ENCODE peak calls at places on chromosomes 5 and 9, in six cellular contexts. E, H, D, G, N and U are unnamed samples.

GRCh38 chr9:4077499-4078102 is 222.3 kb downstream of the GLIS3 start:
- DNase-seq in G (peak; percentile 81), H (peak; percentile 70), N (peak; percentile 92), D (peak; percentile 85), E (peak; percentile 80), U (peak; percentile 88)

GRCh38 chr9:83962165-83962564 is 17.9 kb downstream of the HNRNPK start:
- DNase-seq in E (no peak), G (no peak), N (no peak), D (no peak), H (no peak), U (no peak)

GRCh38 chr5:96816430-96816939 is 8.7 kb upstream of the ERAP1 start:
- DNase-seq in E (no peak), H (no peak), N (no peak), G (peak; percentile 28), D (no peak), U (no peak)

GRCh38 chr9:134483361-134484184 is 157.3 kb downstream of the RXRA start:
- DNase-seq in D (no peak), E (no peak), G (no peak), H (no peak), N (peak; percentile 51), U (peak; percentile 58)

GRCh38 chr5:16929347-16929746 is 6.7 kb downstream of the MYO10 start:
- DNase-seq in H (no peak), D (no peak), N (no peak), G (no peak), E (no peak), U (no peak)

GRCh38 chr9:88660611-88661010 is 125.6 kb downstream of the NXNL2 start:
- DNase-seq in G (peak; percentile 75), H (peak; percentile 4), D (no peak), E (no peak), N (no peak), U (no peak)

GRCh38 chr5:157308826-157309465 is 43.0 kb downstream of the CYFIP2 start:
- DNase-seq in H (no peak), N (no peak), G (peak; percentile 4), E (no peak), D (no peak), U (no peak)

GRCh38 chr5:100903036-100903887 is at the start of gene ST8SIA4:
- DNase-seq in H (peak; percentile 83), D (peak; percentile 81), G (peak; percentile 71), E (peak; percentile 70), N (peak; percentile 80), U (peak; percentile 91)

GRCh38 chr5:80781356-80781755 is 126.6 kb upstream of the DHFR start:
- DNase-seq in N (no peak), D (no peak), H (peak; percentile 50), G (no peak), E (no peak), U (no peak)

GRCh38 chr9:19510907-19511306 is 102.1 kb downstream of the ACER2 start:
- DNase-seq in D (no peak), G (no peak), E (no peak), H (no peak), N (no peak), U (no peak)

GRCh38 chr5:31585519-31586270 is 53.2 kb upstream of the PDZD2 start:
- DNase-seq in G (peak; percentile 21), N (no peak), E (no peak), D (no peak), H (no peak), U (no peak)

GRCh38 chr5:142242272-142242671 is 82.5 kb downstream of the SPRY4 start:
- DNase-seq in G (no peak), D (no peak), N (no peak), E (no peak), H (no peak), U (no peak)

GRCh38 chr5:3828761-3829160 is 233.1 kb downstream of the IRX1 start:
- DNase-seq in H (no peak), D (no peak), E (no peak), G (no peak), N (no peak), U (no peak)

GRCh38 chr9:16278420-16278999 is 592.0 kb downstream of the BNC2 start:
- DNase-seq in G (no peak), E (no peak), N (no peak), H (no peak), D (no peak), U (no peak)

GRCh38 chr9:12813960-12814876 is 39.4 kb downstream of the LURAP1L start:
- DNase-seq in H (peak; percentile 57), N (peak; percentile 81), G (peak; percentile 89), E (peak; percentile 65), D (peak; percentile 11), U (no peak)

GRCh38 chr9:86669442-86669841 is 277.9 kb downstream of the GAS1 start:
- DNase-seq in D (no peak), G (no peak), H (no peak), E (no peak), N (no peak), U (no peak)

GRCh38 chr5:133519191-133519590 is 93.2 kb downstream of the FSTL4 start:
- DNase-seq in G (no peak), E (no peak), N (no peak), D (no peak), H (no peak), U (no peak)

DNA sequence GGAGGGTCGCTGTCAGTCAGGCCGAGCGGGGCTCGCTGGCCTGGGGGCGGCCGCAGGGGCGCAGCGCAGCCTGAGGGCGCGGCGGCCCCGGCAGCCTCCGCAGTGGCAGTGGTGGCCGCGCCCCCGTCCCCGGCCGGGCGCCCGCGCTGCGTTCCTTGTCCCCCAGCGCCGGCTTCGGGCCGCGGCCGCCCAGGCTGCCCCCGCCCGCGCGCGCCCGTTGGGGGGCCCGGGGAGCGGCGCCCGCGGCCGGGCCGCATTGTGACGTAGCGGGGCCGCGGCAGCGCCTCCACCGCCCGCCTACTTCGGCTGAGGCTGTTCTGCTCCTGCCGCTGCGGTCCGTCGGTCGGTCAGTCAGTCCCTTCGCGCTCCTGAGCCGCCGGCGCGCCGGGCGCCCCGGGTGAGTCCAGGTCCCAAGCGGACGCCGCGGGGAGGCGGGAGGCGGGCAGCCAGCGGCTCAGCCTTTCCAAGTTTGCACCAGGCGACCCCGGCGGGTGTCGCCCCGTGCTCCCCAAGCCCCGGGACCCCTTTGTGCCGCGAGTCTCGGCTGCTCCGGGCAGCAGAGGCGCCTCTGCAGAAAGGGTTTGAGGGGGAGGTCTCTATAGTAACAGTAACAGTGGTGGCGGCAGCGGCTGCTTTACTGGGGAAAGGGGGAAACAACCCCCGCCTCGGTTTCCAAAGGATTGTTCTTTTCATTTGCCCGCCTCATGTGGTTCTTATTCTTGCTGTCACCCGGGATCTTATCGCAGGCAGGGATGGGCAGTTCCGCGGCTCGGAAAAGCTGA is at the start of gene SNCAIP:
- DNase-seq in N (peak; percentile 77), D (peak; percentile 52), G (no peak), E (no peak), H (no peak), U (peak; percentile 75)
- H3K27ac ChIP-seq in N (peak within 1 kb of the TSS; percentile 80), D (peak within 1 kb of the TSS; percentile 34), G (no peak within 1 kb of the TSS), E (peak within 1 kb of the TSS; percentile 48), H (no peak within 1 kb of the TSS), U (no peak within 1 kb of the TSS)

GRCh38 chr9:127210851-127211730 is 53.5 kb upstream of the GARNL3 start:
- DNase-seq in D (no peak), N (peak; percentile 51), H (no peak), E (no peak), G (no peak), U (peak; percentile 48)
- H3K4me1 ChIP-seq in D (peaks cover 9% of the 10 kb centered on the region), N (no peaks in the 10 kb centered on the region), H (peaks cover 4% of the 10 kb centered on the region), E (no peaks in the 10 kb centered on the region), G (peaks cover 11% of the 10 kb centered on the region), U (peaks cover 4% of the 10 kb centered on the region)

GRCh38 chr9:69090140-69090750 is 54.7 kb downstream of the FXN start:
- DNase-seq in D (no peak), H (no peak), N (no peak), E (no peak), G (no peak), U (no peak)
- H3K27ac ChIP-seq in D (no peak overlapping the region), H (no peak overlapping the region), N (no peak overlapping the region), E (no peak overlapping the region), G (no peak overlapping the region), U (peak overlapping the region; percentile 8)

GRCh38 chr9:136302527-136302926 is 1.4 kb downstream of the CCDC187 start:
- DNase-seq in N (no peak), D (peak; percentile 6), H (no peak), E (no peak), G (no peak), U (no peak)

GRCh38 chr9:136303825-136304416 is at the start of gene CCDC187:
- DNase-seq in N (no peak), G (no peak), D (no peak), E (no peak), H (no peak), U (no peak)

GRCh38 chr9:136304456-136304855 is 562 bp upstream of the CCDC187 start:
- DNase-seq in D (no peak), N (no peak), H (no peak), E (no peak), G (no peak), U (no peak)

GRCh38 chr9:136304981-136305380 is 1.1 kb upstream of the CCDC187 start:
- DNase-seq in E (no peak), H (no peak), G (no peak), D (no peak), N (no peak), U (no peak)

GRCh38 chr9:136303066-136303824 is 649 bp downstream of the CCDC187 start:
- DNase-seq in N (no peak), D (peak; percentile 9), E (no peak), G (no peak), H (no peak), U (no peak)
- H3K4me1 ChIP-seq in N (no peaks in the 10 kb centered on the region), D (peaks cover 4% of the 10 kb centered on the region), E (no peaks in the 10 kb centered on the region), G (no peaks in the 10 kb centered on the region), H (no peaks in the 10 kb centered on the region), U (no peaks in the 10 kb centered on the region)

DNA sequence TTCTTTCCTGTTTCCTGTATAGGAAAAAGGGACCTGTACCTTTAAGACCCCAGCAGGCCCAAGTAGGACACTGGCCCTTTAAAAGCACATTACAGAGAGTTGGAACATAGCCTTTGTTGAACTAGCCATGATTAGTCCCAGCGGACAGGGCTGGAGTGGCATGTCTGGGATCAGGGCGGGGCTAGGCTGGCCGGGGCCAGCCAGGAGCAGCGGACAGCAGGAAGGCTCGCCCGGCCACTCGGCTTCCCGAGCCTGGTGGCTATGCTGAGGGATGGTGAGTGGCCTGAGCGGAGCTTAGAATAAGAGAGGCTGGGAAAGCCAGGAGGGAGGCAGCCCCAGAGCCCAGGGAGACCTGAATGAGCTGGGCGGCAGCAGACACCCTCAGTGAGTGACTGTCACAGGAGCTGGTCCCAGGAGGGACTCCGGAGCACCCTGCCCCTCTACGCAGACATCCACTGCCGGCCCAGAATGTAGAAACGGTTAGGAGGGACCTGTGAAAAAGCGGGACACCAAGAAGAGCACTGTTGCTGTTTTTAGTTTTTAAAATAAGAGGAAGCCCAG is 92.1 kb downstream of the DAB2IP start:
- DNase-seq in N (peak; percentile 96), D (peak; percentile 87), G (no peak), E (peak; percentile 72), H (peak; percentile 90), U (peak; percentile 91)
- H3K27ac ChIP-seq in N (peak overlapping the region; percentile 93), D (peak overlapping the region; percentile 91), G (no peak overlapping the region), E (peak overlapping the region; percentile 89), H (no peak overlapping the region), U (peak overlapping the region; percentile 65)